ENCODE peak calls at places on chromosomes 2 and 18, in five cellular contexts. G is Peyer's patch, B is HFFc6, Y is natural killer cell, N is A673. T is an unnamed sample.

GRCh38 chr2:26845021-26845420 is 2.9 kb upstream of the DPYSL5 start:
- DNase-seq in Y (no peak), N (no peak), B (no peak), G (no peak), T (no peak)

GRCh38 chr2:24915796-24916195 is 4.2 kb downstream of the ADCY3 start:
- DNase-seq in B (no peak), G (no peak), Y (no peak), N (no peak), T (no peak)

GRCh38 chr18:31497404-31497710 is 620 bp upstream of the DSG2 start:
- DNase-seq in B (no peak), N (no peak), G (no peak), Y (no peak), T (no peak)

GRCh38 chr2:1140389-1141003 is 189.8 kb downstream of the SNTG2 start:
- DNase-seq in G (no peak), Y (peak; percentile 49), N (peak; percentile 26), B (no peak), T (no peak)

GRCh38 chr2:150617351-150617750 is 129.9 kb upstream of the RND3 start:
- DNase-seq in B (no peak), G (no peak), Y (no peak), N (no peak), T (no peak)

GRCh38 chr2:195257979-195258378 is 399.0 kb upstream of the SLC39A10 start:
- DNase-seq in Y (no peak), N (no peak), B (no peak), G (no peak), T (no peak)

GRCh38 chr18:60112369-60112768 is 212.6 kb downstream of the PMAIP1 start:
- DNase-seq in Y (no peak), B (no peak), N (no peak), G (no peak), T (no peak)

GRCh38 chr2:197207608-197208007 is 103.0 kb downstream of the ANKRD44 start:
- DNase-seq in B (no peak), G (no peak), Y (no peak), N (no peak), T (no peak)

GRCh38 chr2:196987654-196988364 is 61.3 kb upstream of the PGAP1 start:
- DNase-seq in B (peak; percentile 97), N (peak; percentile 92), G (no peak), Y (no peak), T (peak; percentile 56)

GRCh38 chr2:95009009-95009760 is 16.3 kb upstream of the MAL start:
- DNase-seq in B (no peak), N (no peak), G (no peak), Y (no peak), T (no peak)

GRCh38 chr2:9744256-9745004 is 98.8 kb upstream of the TAF1B start:
- DNase-seq in Y (no peak), G (no peak), N (no peak), B (no peak), T (no peak)

GRCh38 chr2:230866704-230867561 is 2.2 kb downstream of the ITM2C start:
- DNase-seq in B (no peak), G (peak; percentile 83), N (peak; percentile 94), Y (no peak), T (no peak)

GRCh38 chr18:53567935-53568574 is 656.4 kb downstream of the MBD2 start:
- DNase-seq in Y (no peak), G (no peak), N (peak; percentile 71), B (peak; percentile 33), T (no peak)

GRCh38 chr2:94874277-94874997 is 3.2 kb downstream of the TEKT4 start:
- DNase-seq in G (no peak), Y (no peak), B (no peak), N (peak; percentile 59), T (no peak)

GRCh38 chr2:198659471-198659870 is 798.3 kb downstream of the SATB2 start:
- DNase-seq in B (no peak), Y (no peak), N (no peak), G (no peak), T (no peak)

GRCh38 chr2:241218131-241219029 is 29.9 kb downstream of the ANO7 start:
- DNase-seq in G (peak; percentile 50), N (peak; percentile 29), Y (peak; percentile 51), B (no peak), T (no peak)

GRCh38 chr2:40213071-40213470 is 238.8 kb downstream of the SLC8A1 start:
- DNase-seq in G (no peak), Y (no peak), B (peak; percentile 82), N (no peak), T (no peak)

GRCh38 chr18:36284671-36285295 is 12.7 kb upstream of the FHOD3 start:
- DNase-seq in B (peak; percentile 63), G (peak; percentile 33), Y (no peak), N (peak; percentile 73), T (no peak)

GRCh38 chr2:96523659-96524481 is 12.7 kb upstream of the ARID5A start:
- DNase-seq in G (no peak), N (no peak), B (peak; percentile 55), Y (no peak), T (no peak)

GRCh38 chr2:147214900-147215299 is 629.9 kb upstream of the ACVR2A start:
- DNase-seq in G (no peak), Y (no peak), B (no peak), N (no peak), T (no peak)

GRCh38 chr2:66456183-66457041 is 21.5 kb downstream of the MEIS1 start:
- DNase-seq in Y (no peak), N (no peak), B (peak; percentile 69), G (no peak), T (no peak)

GRCh38 chr2:124309563-124310138 is 284.6 kb downstream of the CNTNAP5 start:
- DNase-seq in B (no peak), G (no peak), N (no peak), Y (no peak), T (no peak)

GRCh38 chr2:191631754-191632153 is 46.2 kb upstream of the NABP1 start:
- DNase-seq in B (peak; percentile 64), Y (no peak), N (peak; percentile 71), G (no peak), T (no peak)

GRCh38 chr2:183070942-183071844 is 7.4 kb upstream of the DUSP19 start:
- DNase-seq in Y (no peak), N (peak; percentile 28), B (peak; percentile 33), G (no peak), T (no peak)

GRCh38 chr2:39684495-39684894 is 18.8 kb downstream of the TMEM178A start:
- DNase-seq in B (no peak), Y (no peak), N (no peak), G (no peak), T (no peak)

GRCh38 chr2:174442546-174443510 is 44.0 kb downstream of the GPR155 start:
- DNase-seq in G (no peak), B (peak; percentile 70), N (no peak), Y (no peak), T (no peak)

GRCh38 chr2:176619504-176619903 is 350.3 kb downstream of the MTX2 start:
- DNase-seq in N (no peak), G (no peak), Y (no peak), B (no peak), T (no peak)

GRCh38 chr2:231545105-231545902 is 15.1 kb upstream of the NMUR1 start:
- DNase-seq in G (peak; percentile 76), N (no peak), B (no peak), Y (peak; percentile 62), T (peak; percentile 91)

GRCh38 chr2:238152811-238153688 is 5.7 kb upstream of the ERFE start:
- DNase-seq in B (no peak), Y (no peak), N (no peak), G (no peak), T (no peak)
- TF ChIP-seq CTCF in B (peak; percentile 52), Y (no peak), N (peak; percentile 39), G (no peak), T (peak; percentile 23)

GRCh38 chr18:46519870-46520269 is 137.2 kb downstream of the LOXHD1 start:
- DNase-seq in G (no peak), Y (no peak), N (no peak), B (no peak), T (no peak)

GRCh38 chr18:46516555-46516954 is 140.5 kb downstream of the LOXHD1 start:
- DNase-seq in Y (no peak), G (no peak), B (no peak), N (no peak), T (no peak)

GRCh38 chr18:46518438-46518837 is 138.6 kb downstream of the LOXHD1 start:
- DNase-seq in N (no peak), Y (no peak), G (no peak), B (no peak), T (no peak)
- TF ChIP-seq CTCF in N (no peak), Y (no peak), G (no peak), B (peak; percentile 27), T (no peak)

GRCh38 chr2:224378087-224379085 is 23.5 kb downstream of the FAM124B start:
- DNase-seq in G (no peak), N (no peak), Y (no peak), B (no peak), T (no peak)
- TF ChIP-seq CTCF in G (no peak), N (peak; percentile 44), Y (no peak), B (peak; percentile 64), T (peak; percentile 9)

DNA sequence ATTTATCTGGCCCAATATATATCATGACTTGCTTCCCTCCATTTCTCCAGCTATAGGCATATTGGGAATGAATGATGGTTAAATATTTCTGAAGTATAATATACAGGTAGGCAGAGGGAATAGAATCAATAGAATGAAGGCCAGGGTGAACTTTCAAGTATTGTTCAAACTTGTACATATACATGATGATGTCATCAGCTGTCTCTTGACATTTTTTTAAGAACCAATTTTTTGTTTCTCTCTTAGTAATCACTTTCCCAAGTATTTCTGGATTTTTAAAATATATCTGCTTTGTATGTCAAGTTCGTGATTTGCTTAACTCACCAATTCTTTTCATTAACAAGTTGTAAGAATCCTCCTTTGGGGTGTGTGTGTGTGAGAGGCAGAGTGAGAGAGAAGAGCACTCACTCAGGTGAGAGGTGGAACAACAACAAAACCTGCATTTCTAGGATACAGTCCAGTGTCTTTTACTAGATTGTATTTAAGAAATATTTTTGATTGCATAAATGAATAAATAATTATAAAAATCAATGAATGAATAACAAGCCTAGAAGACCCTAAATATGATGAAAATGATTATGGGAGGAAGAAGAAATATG is 1239.1 kb downstream of the LRP1B start:
- DNase-seq in N (peak; percentile 19), G (no peak), Y (no peak), B (no peak), T (no peak)
- TF ChIP-seq CTCF in N (peak; percentile 39), G (no peak), Y (no peak), B (no peak), T (no peak)

GRCh38 chr2:43802135-43802534 is 28.3 kb downstream of the DYNC2LI1 start:
- DNase-seq in Y (no peak), B (no peak), G (no peak), N (no peak), T (no peak)
- TF ChIP-seq CTCF in Y (no peak), B (no peak), G (peak; percentile 45), N (no peak), T (no peak)

DNA sequence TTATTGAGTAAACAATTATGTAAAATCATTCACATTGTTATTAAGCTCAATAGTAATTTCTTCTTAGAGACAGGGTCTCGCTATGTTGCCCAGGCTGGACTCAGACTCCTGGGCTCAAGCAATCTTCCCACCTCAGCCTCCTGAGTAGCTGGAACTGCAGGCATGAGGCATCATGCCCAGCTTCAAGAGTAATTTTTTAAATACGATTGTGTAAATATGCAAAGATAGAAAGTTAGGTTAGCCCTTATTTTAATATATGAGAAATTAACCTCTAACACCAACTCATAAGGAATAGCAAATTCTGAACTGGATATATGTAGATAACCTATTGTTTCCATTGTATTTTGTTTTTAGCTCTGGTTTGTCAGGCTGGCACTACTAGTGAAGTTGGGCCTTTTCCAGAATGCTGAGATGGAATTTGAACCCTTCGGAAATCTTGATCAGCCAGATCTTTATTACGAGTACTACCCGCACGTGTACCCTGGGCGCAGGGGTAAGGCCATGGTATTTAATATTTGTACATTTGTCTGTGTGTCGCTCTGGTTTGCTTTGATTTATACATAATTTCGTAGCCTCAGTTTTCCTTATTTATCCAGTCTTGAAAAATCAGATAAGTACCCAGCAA is 44.8 kb downstream of the TRAPPC12 start:
- DNase-seq in B (no peak), G (no peak), N (no peak), Y (no peak), T (no peak)
- TF ChIP-seq CTCF in B (peak; percentile 61), G (no peak), N (no peak), Y (peak; percentile 68), T (peak; percentile 82)